ENCODE peak calls at places on chromosomes 4 and X, in seven cellular contexts. One of them, this sample, is unnamed.

GRCh38 chrX:115911967-115912366 is 258.6 kb upstream of the AGTR2 start:
- DNase-seq in EL: no peak
- DNase-seq in lung: no peak
- DNase-seq in hepatocyte: no peak
- DNase-seq in mesenteric fat pad: no peak
- DNase-seq in stromal cell of bone marrow: no peak
- DNase-seq in coronary artery: no peak
- DNase-seq in this sample: no peak

GRCh38 chrX:54484666-54485065 is 11.4 kb downstream of the FGD1 start:
- DNase-seq in EL: peak; percentile 23
- DNase-seq in lung: no peak
- DNase-seq in hepatocyte: no peak
- DNase-seq in mesenteric fat pad: no peak
- DNase-seq in stromal cell of bone marrow: no peak
- DNase-seq in coronary artery: no peak
- DNase-seq in this sample: no peak

GRCh38 chr4:130257271-130257670 is 1161.3 kb downstream of the C4orf33 start:
- DNase-seq in EL: peak; percentile 90
- DNase-seq in lung: no peak
- DNase-seq in hepatocyte: no peak
- DNase-seq in mesenteric fat pad: no peak
- DNase-seq in stromal cell of bone marrow: peak; percentile 88
- DNase-seq in coronary artery: no peak
- DNase-seq in this sample: peak; percentile 10

GRCh38 chr4:182062936-182063335 is 180.3 kb upstream of the TENM3 start:
- DNase-seq in EL: peak; percentile 55
- DNase-seq in lung: no peak
- DNase-seq in hepatocyte: peak; percentile 11
- DNase-seq in mesenteric fat pad: no peak
- DNase-seq in stromal cell of bone marrow: peak; percentile 44
- DNase-seq in coronary artery: no peak
- DNase-seq in this sample: peak; percentile 57

GRCh38 chr4:5398056-5398455 is 310.3 kb downstream of the EVC2 start:
- DNase-seq in EL: no peak
- DNase-seq in lung: no peak
- DNase-seq in hepatocyte: no peak
- DNase-seq in mesenteric fat pad: no peak
- DNase-seq in stromal cell of bone marrow: no peak
- DNase-seq in coronary artery: no peak
- DNase-seq in this sample: no peak

GRCh38 chr4:21097026-21097425 is 396.8 kb downstream of the PACRGL start:
- DNase-seq in EL: no peak
- DNase-seq in lung: no peak
- DNase-seq in hepatocyte: no peak
- DNase-seq in mesenteric fat pad: no peak
- DNase-seq in stromal cell of bone marrow: no peak
- DNase-seq in coronary artery: no peak
- DNase-seq in this sample: no peak

GRCh38 chr4:111806331-111806730 is 338.9 kb upstream of the FAM241A start:
- DNase-seq in EL: no peak
- DNase-seq in lung: no peak
- DNase-seq in hepatocyte: peak; percentile 50
- DNase-seq in mesenteric fat pad: no peak
- DNase-seq in stromal cell of bone marrow: no peak
- DNase-seq in coronary artery: no peak
- DNase-seq in this sample: no peak

GRCh38 chr4:15294202-15294601 is 133.6 kb upstream of the C1QTNF7 start:
- DNase-seq in EL: no peak
- DNase-seq in lung: no peak
- DNase-seq in hepatocyte: no peak
- DNase-seq in mesenteric fat pad: no peak
- DNase-seq in stromal cell of bone marrow: no peak
- DNase-seq in coronary artery: no peak
- DNase-seq in this sample: no peak

GRCh38 chr4:42995343-42995944 is 102.9 kb downstream of the GRXCR1 start:
- DNase-seq in EL: no peak
- DNase-seq in lung: no peak
- DNase-seq in hepatocyte: peak; percentile 42
- DNase-seq in mesenteric fat pad: no peak
- DNase-seq in stromal cell of bone marrow: peak; percentile 3
- DNase-seq in coronary artery: no peak
- DNase-seq in this sample: peak; percentile 17

GRCh38 chr4:3706565-3707422 is 59.4 kb upstream of the ADRA2C start:
- DNase-seq in EL: no peak
- DNase-seq in lung: no peak
- DNase-seq in hepatocyte: no peak
- DNase-seq in mesenteric fat pad: no peak
- DNase-seq in stromal cell of bone marrow: no peak
- DNase-seq in coronary artery: no peak
- DNase-seq in this sample: no peak

GRCh38 chrX:124518888-124519287 is 172.5 kb downstream of the SH2D1A start:
- DNase-seq in EL: no peak
- DNase-seq in lung: no peak
- DNase-seq in hepatocyte: no peak
- DNase-seq in mesenteric fat pad: no peak
- DNase-seq in stromal cell of bone marrow: no peak
- DNase-seq in coronary artery: no peak
- DNase-seq in this sample: peak; percentile 48

GRCh38 chr4:2352171-2352570 is 66.3 kb downstream of the ZFYVE28 start:
- DNase-seq in EL: no peak
- DNase-seq in lung: no peak
- DNase-seq in hepatocyte: peak; percentile 3
- DNase-seq in mesenteric fat pad: peak; percentile 81
- DNase-seq in stromal cell of bone marrow: no peak
- DNase-seq in coronary artery: no peak
- DNase-seq in this sample: no peak

GRCh38 chr4:183142566-183143545 is 43.8 kb downstream of the WWC2 start:
- DNase-seq in EL: peak; percentile 88
- DNase-seq in lung: no peak
- DNase-seq in hepatocyte: peak; percentile 47
- DNase-seq in mesenteric fat pad: no peak
- DNase-seq in stromal cell of bone marrow: peak; percentile 40
- DNase-seq in coronary artery: no peak
- DNase-seq in this sample: peak; percentile 57

GRCh38 chr4:845836-846251 is 19.9 kb upstream of the CPLX1 start:
- DNase-seq in EL: peak; percentile 23
- DNase-seq in lung: no peak
- DNase-seq in hepatocyte: no peak
- DNase-seq in mesenteric fat pad: no peak
- DNase-seq in stromal cell of bone marrow: peak; percentile 2
- DNase-seq in coronary artery: no peak
- DNase-seq in this sample: peak; percentile 65

GRCh38 chr4:63348735-63349673 is 1060.2 kb downstream of the TECRL start:
- DNase-seq in EL: no peak
- DNase-seq in lung: no peak
- DNase-seq in hepatocyte: no peak
- DNase-seq in mesenteric fat pad: no peak
- DNase-seq in stromal cell of bone marrow: no peak
- DNase-seq in coronary artery: no peak
- DNase-seq in this sample: no peak

GRCh38 chr4:173159791-173160190 is 8.8 kb upstream of the GALNT7 start:
- DNase-seq in EL: no peak
- DNase-seq in lung: no peak
- DNase-seq in hepatocyte: no peak
- DNase-seq in mesenteric fat pad: no peak
- DNase-seq in stromal cell of bone marrow: no peak
- DNase-seq in coronary artery: no peak
- DNase-seq in this sample: no peak

GRCh38 chrX:103530540-103530939 is 11.3 kb upstream of the RAB40A start:
- DNase-seq in EL: peak; percentile 56
- DNase-seq in lung: no peak
- DNase-seq in hepatocyte: no peak
- DNase-seq in mesenteric fat pad: no peak
- DNase-seq in stromal cell of bone marrow: no peak
- DNase-seq in coronary artery: no peak
- DNase-seq in this sample: peak; percentile 21

GRCh38 chrX:111568356-111568755 is 56.9 kb downstream of the SERTM2 start:
- DNase-seq in EL: peak; percentile 5
- DNase-seq in lung: no peak
- DNase-seq in hepatocyte: peak; percentile 50
- DNase-seq in mesenteric fat pad: no peak
- DNase-seq in stromal cell of bone marrow: no peak
- DNase-seq in coronary artery: no peak
- DNase-seq in this sample: peak; percentile 6

GRCh38 chrX:125150231-125150630 is 169.4 kb upstream of the TEX13C start:
- DNase-seq in EL: no peak
- DNase-seq in lung: no peak
- DNase-seq in hepatocyte: no peak
- DNase-seq in mesenteric fat pad: no peak
- DNase-seq in stromal cell of bone marrow: no peak
- DNase-seq in coronary artery: no peak
- DNase-seq in this sample: no peak

GRCh38 chr4:40289366-40290188 is 45.6 kb upstream of the CHRNA9 start:
- DNase-seq in EL: peak; percentile 32
- DNase-seq in lung: no peak
- DNase-seq in hepatocyte: no peak
- DNase-seq in mesenteric fat pad: no peak
- DNase-seq in stromal cell of bone marrow: no peak
- DNase-seq in coronary artery: no peak
- DNase-seq in this sample: no peak

GRCh38 chr4:37424753-37425152 is 180.2 kb downstream of the NWD2 start:
- DNase-seq in EL: no peak
- DNase-seq in lung: no peak
- DNase-seq in hepatocyte: no peak
- DNase-seq in mesenteric fat pad: no peak
- DNase-seq in stromal cell of bone marrow: no peak
- DNase-seq in coronary artery: no peak
- DNase-seq in this sample: no peak

GRCh38 chr4:105715692-105716278 is 7.2 kb downstream of the GSTCD start:
- DNase-seq in EL: peak; percentile 39
- DNase-seq in lung: no peak
- DNase-seq in hepatocyte: peak; percentile 54
- DNase-seq in mesenteric fat pad: no peak
- DNase-seq in stromal cell of bone marrow: peak; percentile 13
- DNase-seq in coronary artery: no peak
- DNase-seq in this sample: peak; percentile 47

GRCh38 chr4:18695733-18696527 is 674.4 kb upstream of the LCORL start:
- DNase-seq in EL: no peak
- DNase-seq in lung: no peak
- DNase-seq in hepatocyte: no peak
- DNase-seq in mesenteric fat pad: no peak
- DNase-seq in stromal cell of bone marrow: no peak
- DNase-seq in coronary artery: no peak
- DNase-seq in this sample: no peak